ENCODE peak calls at places on chromosomes 6 and 20, in seven cellular contexts. Z, R, F, N, Y, P and G are unnamed samples.
A peak's percentile ranks its signal among the peaks of the same experiment; 100 is the strongest.

GRCh38 chr6:22146581-22147468 is 150.0 kb downstream of the PRL start:
- DNase-seq in P (no peak), N (no peak), R (no peak), Y (no peak), F (peak; percentile 15), Z (no peak), G (no peak)

GRCh38 chr20:19887566-19888268 is 129.4 kb upstream of the NAA20 start:
- DNase-seq in F (no peak), Z (no peak), P (no peak), Y (no peak), R (no peak), N (no peak), G (no peak)

GRCh38 chr20:3082306-3082951 is 2.1 kb downstream of the AVP start:
- DNase-seq in F (no peak), R (no peak), Z (peak; percentile 56), P (no peak), N (no peak), Y (no peak), G (no peak)

GRCh38 chr20:8033447-8033846 is 13.9 kb upstream of the TMX4 start:
- DNase-seq in P (no peak), Z (no peak), Y (no peak), R (no peak), N (peak; percentile 73), F (no peak), G (no peak)

GRCh38 chr6:5099537-5099936 is 14.4 kb downstream of the PPP1R3G start:
- DNase-seq in Y (no peak), F (no peak), R (no peak), P (no peak), N (no peak), Z (no peak), G (no peak)

GRCh38 chr6:193180-193579 is 99.1 kb upstream of the DUSP22 start:
- DNase-seq in Y (no peak), F (no peak), R (no peak), N (no peak), Z (no peak), P (no peak), G (no peak)

GRCh38 chr6:15090145-15090579 is 155.7 kb upstream of the JARID2 start:
- DNase-seq in N (no peak), R (no peak), F (peak; percentile 58), P (no peak), Y (no peak), Z (peak; percentile 23), G (peak; percentile 55)

GRCh38 chr6:33116881-33117711 is 41.3 kb downstream of the HLA-DPB1 start:
- DNase-seq in P (no peak), F (no peak), Z (peak; percentile 72), N (no peak), R (no peak), Y (no peak), G (no peak)

GRCh38 chr20:32685541-32686529 is 12.1 kb upstream of the C20orf203 start:
- DNase-seq in P (peak; percentile 96), Z (peak; percentile 56), R (no peak), Y (no peak), N (no peak), F (no peak), G (peak; percentile 54)

GRCh38 chr6:7901056-7901455 is 9.5 kb downstream of the TXNDC5 start:
- DNase-seq in F (no peak), P (no peak), N (no peak), Z (no peak), Y (no peak), R (no peak), G (no peak)

GRCh38 chr20:20184149-20184548 is 131.8 kb downstream of the CFAP61 start:
- DNase-seq in Z (no peak), N (no peak), R (no peak), F (no peak), Y (no peak), P (peak; percentile 60), G (peak; percentile 41)

GRCh38 chr20:53024121-53024520 is 52.0 kb downstream of the TSHZ2 start:
- DNase-seq in P (no peak), R (no peak), N (no peak), Z (no peak), Y (no peak), F (no peak), G (no peak)

GRCh38 chr6:128314190-128314589 is 206.2 kb downstream of the PTPRK start:
- DNase-seq in N (no peak), R (no peak), Y (no peak), P (no peak), Z (no peak), F (no peak), G (no peak)

GRCh38 chr20:62603021-62603906 is 39.0 kb upstream of the SLCO4A1 start:
- DNase-seq in Y (no peak), N (peak; percentile 90), F (peak; percentile 55), P (peak; percentile 91), Z (no peak), R (peak; percentile 75), G (peak; percentile 66)

GRCh38 chr20:58112017-58112781 is 116.3 kb downstream of the ANKRD60 start:
- DNase-seq in R (no peak), N (no peak), Y (no peak), F (no peak), Z (no peak), P (peak; percentile 78), G (no peak)

GRCh38 chr6:26141378-26141901 is 54.2 kb downstream of the HFE start:
- DNase-seq in R (no peak), Y (no peak), P (no peak), N (no peak), Z (no peak), F (peak; percentile 50), G (no peak)

GRCh38 chr6:27825025-27825823 is 87.0 kb downstream of the OR2B2 start:
- DNase-seq in Y (no peak), R (no peak), P (peak; percentile 59), F (no peak), N (no peak), Z (no peak), G (peak; percentile 78)

GRCh38 chr20:10659651-10660601 is 13.9 kb downstream of the JAG1 start:
- DNase-seq in R (no peak), N (peak; percentile 82), Y (no peak), F (no peak), Z (no peak), P (no peak), G (no peak)